ENCODE peak calls at places on chromosomes 1 and 21, in four cellular contexts. One of them, this sample, is unnamed.

GRCh38 chr1:94081566-94082344 is 39.2 kb downstream of the ABCA4 start:
- DNase-seq in GM10248: no peak
- DNase-seq in lower lobe of right lung: no peak
- DNase-seq in HFFc6: peak
- DNase-seq in this sample: peak

GRCh38 chr1:178093958-178094751 is at the start of gene RASAL2:
- DNase-seq in GM10248: peak
- DNase-seq in lower lobe of right lung: peak
- DNase-seq in HFFc6: peak
- DNase-seq in this sample: no peak

GRCh38 chr1:218878369-218878768 is 295.3 kb upstream of the LYPLAL1 start:
- DNase-seq in GM10248: no peak
- DNase-seq in lower lobe of right lung: no peak
- DNase-seq in HFFc6: no peak
- DNase-seq in this sample: peak

GRCh38 chr1:29471487-29472313 is 235.4 kb downstream of the PTPRU start:
- DNase-seq in GM10248: no peak
- DNase-seq in lower lobe of right lung: no peak
- DNase-seq in HFFc6: no peak
- DNase-seq in this sample: no peak

GRCh38 chr1:203342192-203342940 is 8.6 kb downstream of the FMOD start:
- DNase-seq in GM10248: peak
- DNase-seq in lower lobe of right lung: no peak
- DNase-seq in HFFc6: peak
- DNase-seq in this sample: no peak

GRCh38 chr21:38282921-38283320 is 26.1 kb downstream of the KCNJ15 start:
- DNase-seq in GM10248: no peak
- DNase-seq in lower lobe of right lung: no peak
- DNase-seq in HFFc6: no peak
- DNase-seq in this sample: no peak

GRCh38 chr1:202005958-202006357 is 4.4 kb upstream of the ELF3 start:
- DNase-seq in GM10248: no peak
- DNase-seq in lower lobe of right lung: no peak
- DNase-seq in HFFc6: peak
- DNase-seq in this sample: no peak

GRCh38 chr1:55211909-55212308 is 3.3 kb downstream of the USP24 start:
- DNase-seq in GM10248: peak
- DNase-seq in lower lobe of right lung: no peak
- DNase-seq in HFFc6: no peak
- DNase-seq in this sample: no peak

GRCh38 chr1:198498881-198499280 is 41.6 kb downstream of the ATP6V1G3 start:
- DNase-seq in GM10248: no peak
- DNase-seq in lower lobe of right lung: no peak
- DNase-seq in HFFc6: no peak
- DNase-seq in this sample: no peak

GRCh38 chr1:182633657-182634281 is 29.6 kb upstream of the RGS16 start:
- DNase-seq in GM10248: no peak
- DNase-seq in lower lobe of right lung: no peak
- DNase-seq in HFFc6: no peak
- DNase-seq in this sample: no peak

GRCh38 chr1:179366093-179366800 is 476 bp downstream of the AXDND1 start:
- DNase-seq in GM10248: peak
- DNase-seq in lower lobe of right lung: no peak
- DNase-seq in HFFc6: no peak
- DNase-seq in this sample: no peak

GRCh38 chr1:19139711-19140110 is 70.4 kb downstream of the UBR4 start:
- DNase-seq in GM10248: no peak
- DNase-seq in lower lobe of right lung: no peak
- DNase-seq in HFFc6: no peak
- DNase-seq in this sample: no peak

GRCh38 chr21:26388731-26389231 is 184.3 kb downstream of the CYYR1 start:
- DNase-seq in GM10248: no peak
- DNase-seq in lower lobe of right lung: no peak
- DNase-seq in HFFc6: peak
- DNase-seq in this sample: no peak

GRCh38 chr1:231188768-231189167 is 26.9 kb downstream of the TRIM67 start:
- DNase-seq in GM10248: no peak
- DNase-seq in lower lobe of right lung: no peak
- DNase-seq in HFFc6: no peak
- DNase-seq in this sample: no peak

GRCh38 chr1:89725016-89725380 is 92.1 kb downstream of the LRRC8C start:
- DNase-seq in GM10248: no peak
- DNase-seq in lower lobe of right lung: no peak
- DNase-seq in HFFc6: peak
- DNase-seq in this sample: peak

GRCh38 chr1:7771673-7772299 is 690 bp downstream of the VAMP3 start:
- DNase-seq in GM10248: no peak
- DNase-seq in lower lobe of right lung: no peak
- DNase-seq in HFFc6: no peak
- DNase-seq in this sample: no peak

GRCh38 chr1:150420560-150421265 is 56.8 kb downstream of the RPRD2 start:
- DNase-seq in GM10248: no peak
- DNase-seq in lower lobe of right lung: no peak
- DNase-seq in HFFc6: peak
- DNase-seq in this sample: peak

GRCh38 chr21:45460611-45461368 is 55.8 kb downstream of the COL18A1 start:
- DNase-seq in GM10248: no peak
- DNase-seq in lower lobe of right lung: no peak
- DNase-seq in HFFc6: peak
- DNase-seq in this sample: peak

GRCh38 chr1:58814251-58815068 is 30.6 kb upstream of the JUN start:
- DNase-seq in GM10248: peak
- DNase-seq in lower lobe of right lung: peak
- DNase-seq in HFFc6: no peak
- DNase-seq in this sample: no peak

GRCh38 chr1:242651817-242652216 is 127.3 kb upstream of the PLD5 start:
- DNase-seq in GM10248: no peak
- DNase-seq in lower lobe of right lung: no peak
- DNase-seq in HFFc6: no peak
- DNase-seq in this sample: no peak

GRCh38 chr1:221001167-221001566 is 121.9 kb downstream of the HLX start:
- DNase-seq in GM10248: no peak
- DNase-seq in lower lobe of right lung: no peak
- DNase-seq in HFFc6: no peak
- DNase-seq in this sample: no peak

GRCh38 chr21:44442266-44443125 is 12.8 kb upstream of the LRRC3 start:
- DNase-seq in GM10248: no peak
- DNase-seq in lower lobe of right lung: peak
- DNase-seq in HFFc6: no peak
- DNase-seq in this sample: no peak

GRCh38 chr1:243917177-243917862 is 67.3 kb upstream of the AKT3 start:
- DNase-seq in GM10248: peak
- DNase-seq in lower lobe of right lung: peak
- DNase-seq in HFFc6: peak
- DNase-seq in this sample: peak
- TF ChIP-seq CTCF in GM10248: peak
- TF ChIP-seq CTCF in lower lobe of right lung: no peak
- TF ChIP-seq CTCF in HFFc6: peak
- TF ChIP-seq CTCF in this sample: peak

GRCh38 chr1:176461576-176461975 is 1.4 kb upstream of the PAPPA2 start:
- DNase-seq in GM10248: no peak
- DNase-seq in lower lobe of right lung: no peak
- DNase-seq in HFFc6: no peak
- DNase-seq in this sample: no peak

GRCh38 chr1:176462671-176463225 is at the start of gene PAPPA2:
- DNase-seq in GM10248: no peak
- DNase-seq in lower lobe of right lung: no peak
- DNase-seq in HFFc6: no peak
- DNase-seq in this sample: no peak

GRCh38 chr1:176469450-176469985 is 6.5 kb downstream of the PAPPA2 start:
- DNase-seq in GM10248: no peak
- DNase-seq in lower lobe of right lung: no peak
- DNase-seq in HFFc6: no peak
- DNase-seq in this sample: no peak

GRCh38 chr1:176471338-176472121 is 8.6 kb downstream of the PAPPA2 start:
- DNase-seq in GM10248: no peak
- DNase-seq in lower lobe of right lung: no peak
- DNase-seq in HFFc6: no peak
- DNase-seq in this sample: no peak

GRCh38 chr1:176466514-176466913 is 3.5 kb downstream of the PAPPA2 start:
- DNase-seq in GM10248: peak
- DNase-seq in lower lobe of right lung: no peak
- DNase-seq in HFFc6: no peak
- DNase-seq in this sample: no peak
- TF ChIP-seq CTCF in GM10248: no peak
- TF ChIP-seq CTCF in lower lobe of right lung: no peak
- TF ChIP-seq CTCF in HFFc6: no peak
- TF ChIP-seq CTCF in this sample: no peak

GRCh38 chr21:28072601-28073000 is 920.1 kb downstream of the LTN1 start:
- DNase-seq in GM10248: no peak
- DNase-seq in lower lobe of right lung: no peak
- DNase-seq in HFFc6: no peak
- DNase-seq in this sample: no peak
- TF ChIP-seq CTCF in GM10248: no peak
- TF ChIP-seq CTCF in lower lobe of right lung: no peak
- TF ChIP-seq CTCF in HFFc6: no peak
- TF ChIP-seq CTCF in this sample: no peak

GRCh38 chr1:71097428-71097827 is 16.6 kb upstream of the ZRANB2 start:
- DNase-seq in GM10248: no peak
- DNase-seq in lower lobe of right lung: no peak
- DNase-seq in HFFc6: no peak
- DNase-seq in this sample: no peak

GRCh38 chr1:71089536-71090270 is 8.9 kb upstream of the ZRANB2 start:
- DNase-seq in GM10248: no peak
- DNase-seq in lower lobe of right lung: no peak
- DNase-seq in HFFc6: peak
- DNase-seq in this sample: no peak

GRCh38 chr1:71088645-71089287 is 7.9 kb upstream of the ZRANB2 start:
- DNase-seq in GM10248: no peak
- DNase-seq in lower lobe of right lung: no peak
- DNase-seq in HFFc6: no peak
- DNase-seq in this sample: no peak

GRCh38 chr1:71093938-71094337 is 13.1 kb upstream of the ZRANB2 start:
- DNase-seq in GM10248: no peak
- DNase-seq in lower lobe of right lung: no peak
- DNase-seq in HFFc6: peak
- DNase-seq in this sample: no peak
- TF ChIP-seq CTCF in GM10248: peak
- TF ChIP-seq CTCF in lower lobe of right lung: peak
- TF ChIP-seq CTCF in HFFc6: peak
- TF ChIP-seq CTCF in this sample: peak